ENCODE peak calls at places on chromosomes 2 and 18, in ten cellular contexts. T is GM12878; W is NCI-H2081; D is aorta; B is activated naive CD8-positive, alpha-beta T cell treated with anti-CD3 and anti-CD28 coated beads, Interleukin-2, amount 50 U/mL, for 24 hours; R is NCI-H524 treated with DMSO at 0.1 percent for 48 hours; K is C1 segment of cervical spinal cord; G is NCI-H1105; Y is activated gamma-delta T cell treated with Interleukin-2 at 50 U/mL for 16 hours; H is Kasumi-1. X is an unnamed sample.
A peak's percentile ranks its signal among the peaks of the same experiment; 100 is the strongest.

GRCh38 chr2:118849226-118850170 is 2.0 kb upstream of the EN1 start:
- DNase-seq in K (no peak), H (no peak), B (peak; percentile 11), D (no peak), Y (no peak), R (no peak), G (no peak), W (no peak), T (no peak), X (no peak)

GRCh38 chr2:9703085-9703641 is 72.4 kb upstream of the YWHAQ start:
- DNase-seq in G (no peak), W (peak; percentile 85), K (no peak), Y (peak; percentile 89), R (no peak), T (no peak), H (no peak), D (peak; percentile 71), B (peak; percentile 85), X (no peak)

GRCh38 chr2:19786408-19787058 is 115.2 kb downstream of the TTC32 start:
- DNase-seq in B (no peak), T (no peak), R (no peak), H (peak; percentile 30), D (no peak), W (no peak), G (no peak), K (no peak), Y (no peak), X (no peak)

GRCh38 chr18:13308369-13308768 is 89.8 kb downstream of the LDLRAD4 start:
- DNase-seq in W (no peak), H (no peak), K (no peak), R (no peak), T (no peak), Y (no peak), D (no peak), G (no peak), B (peak; percentile 40), X (no peak)

GRCh38 chr2:110823165-110823564 is 90.8 kb downstream of the ACOXL start:
- DNase-seq in K (no peak), B (no peak), Y (no peak), R (no peak), W (no peak), D (no peak), T (no peak), H (no peak), G (no peak), X (no peak)

GRCh38 chr2:42386684-42387083 is 25.7 kb upstream of the COX7A2L start:
- DNase-seq in G (no peak), H (peak; percentile 29), B (no peak), Y (no peak), D (no peak), W (no peak), K (no peak), T (no peak), R (no peak), X (no peak)

GRCh38 chr2:16624419-16624745 is 41.3 kb downstream of the CYRIA start:
- DNase-seq in W (no peak), G (no peak), Y (no peak), K (no peak), B (no peak), H (no peak), R (no peak), T (no peak), D (no peak), X (no peak)

GRCh38 chr2:145919507-145919906 is 1399.6 kb upstream of the ZEB2 start:
- DNase-seq in D (no peak), W (no peak), T (no peak), G (no peak), Y (no peak), H (peak; percentile 54), K (no peak), B (no peak), R (no peak), X (no peak)

GRCh38 chr2:14240868-14241267 is 391.6 kb upstream of the LRATD1 start:
- DNase-seq in K (no peak), H (no peak), W (no peak), G (no peak), T (no peak), Y (no peak), D (no peak), R (no peak), B (no peak), X (no peak)

GRCh38 chr18:47118986-47119385 is 31.3 kb downstream of the HDHD2 start:
- DNase-seq in H (no peak), G (no peak), D (no peak), W (no peak), Y (no peak), B (no peak), T (no peak), R (no peak), K (no peak), X (no peak)

GRCh38 chr2:86050301-86050700 is 55.4 kb downstream of the POLR1A start:
- DNase-seq in D (no peak), T (no peak), R (no peak), W (no peak), H (no peak), B (no peak), G (no peak), Y (no peak), K (no peak), X (no peak)

GRCh38 chr18:6199777-6200176 is 214.9 kb downstream of the L3MBTL4 start:
- DNase-seq in D (no peak), R (no peak), B (no peak), G (no peak), H (no peak), K (no peak), T (no peak), W (no peak), Y (no peak), X (no peak)

GRCh38 chr2:121860033-121860810 is 104.8 kb downstream of the TSN start:
- DNase-seq in D (no peak), Y (no peak), H (no peak), K (no peak), B (no peak), R (no peak), W (no peak), G (no peak), T (no peak), X (no peak)

GRCh38 chr2:173588931-173589369 is 234.3 kb downstream of the CDCA7 start:
- DNase-seq in H (no peak), Y (no peak), T (no peak), B (no peak), W (no peak), G (no peak), K (no peak), D (no peak), R (no peak), X (no peak)

GRCh38 chr2:126513033-126513432 is 142.9 kb upstream of the GYPC start:
- DNase-seq in H (no peak), W (no peak), Y (no peak), B (no peak), G (no peak), D (no peak), R (no peak), T (no peak), K (no peak), X (no peak)

GRCh38 chr18:74957588-74958224 is 251.2 kb downstream of the PTGR3 start:
- DNase-seq in H (no peak), W (no peak), K (no peak), G (no peak), R (no peak), B (no peak), D (no peak), Y (no peak), T (no peak), X (no peak)

GRCh38 chr2:85905187-85905666 is 16.4 kb upstream of the ST3GAL5 start:
- DNase-seq in T (no peak), Y (no peak), K (peak; percentile 64), R (no peak), G (no peak), D (peak; percentile 64), H (no peak), B (no peak), W (no peak), X (no peak)

GRCh38 chr2:66364495-66364992 is 70.4 kb upstream of the MEIS1 start:
- DNase-seq in B (no peak), W (no peak), H (no peak), Y (no peak), G (no peak), D (no peak), R (no peak), T (no peak), K (no peak), X (no peak)

GRCh38 chr2:225842939-225843338 is 443.4 kb downstream of the NYAP2 start:
- DNase-seq in W (no peak), B (no peak), K (no peak), G (no peak), R (no peak), T (no peak), H (no peak), Y (no peak), D (no peak), X (no peak)

GRCh38 chr2:84495539-84496146 is 20.7 kb upstream of the DNAH6 start:
- DNase-seq in W (peak; percentile 41), Y (peak; percentile 26), R (peak; percentile 16), B (no peak), D (no peak), H (peak; percentile 76), G (peak; percentile 54), K (no peak), T (no peak), X (no peak)

GRCh38 chr2:138071720-138072719 is 107.7 kb downstream of the HNMT start:
- DNase-seq in D (no peak), R (peak; percentile 96), G (peak; percentile 57), K (no peak), B (no peak), H (no peak), T (no peak), Y (no peak), W (peak; percentile 49), X (no peak)

GRCh38 chr2:176093145-176093888 is 796 bp downstream of the HOXD13 start:
- DNase-seq in H (peak; percentile 37), R (no peak), D (peak; percentile 44), T (no peak), W (no peak), G (no peak), Y (no peak), K (no peak), B (no peak), X (no peak)

GRCh38 chr2:9127316-9127715 is 79.3 kb upstream of the ASAP2 start:
- DNase-seq in R (no peak), B (no peak), K (no peak), Y (no peak), D (no peak), H (no peak), G (no peak), T (no peak), W (no peak), X (no peak)

X was measured in caudate nucleus.